ENCODE peak calls at places on chromosomes 16 and 17, in six cellular contexts. G, P, W, M, Z and O are unnamed samples.

GRCh38 chr17:75078097-75079022 is 9.4 kb upstream of the SLC16A5 start:
- DNase-seq in Z (no peak), W (no peak), P (no peak), G (no peak), M (peak; percentile 40), O (peak; percentile 23)

GRCh38 chr17:74757931-74758845 is 9.8 kb downstream of the NHERF1 start:
- DNase-seq in Z (no peak), M (no peak), P (no peak), W (no peak), G (no peak), O (no peak)

GRCh38 chr17:73717690-73718089 is 73.4 kb upstream of the SDK2 start:
- DNase-seq in Z (no peak), G (no peak), P (no peak), W (no peak), M (no peak), O (no peak)

GRCh38 chr17:5541610-5542202 is 42.6 kb downstream of the NLRP1 start:
- DNase-seq in M (no peak), G (peak; percentile 13), Z (no peak), W (no peak), P (no peak), O (no peak)

GRCh38 chr17:2092253-2092652 is 37.4 kb downstream of the HIC1 start:
- DNase-seq in P (no peak), G (no peak), M (no peak), Z (no peak), W (no peak), O (no peak)

GRCh38 chr16:67158637-67159600 is 790 bp downstream of the TRADD start:
- DNase-seq in M (peak; percentile 71), W (no peak), G (no peak), Z (peak; percentile 48), P (peak; percentile 70), O (no peak)

GRCh38 chr17:4536259-4536741 is 18.9 kb downstream of the MYBBP1A start:
- DNase-seq in G (no peak), W (no peak), M (no peak), P (peak; percentile 63), Z (no peak), O (no peak)

GRCh38 chr16:19008770-19009169 is 25.0 kb downstream of the TMC7 start:
- DNase-seq in M (no peak), Z (peak; percentile 49), P (no peak), W (no peak), G (no peak), O (no peak)

GRCh38 chr16:10562361-10562899 is 18.0 kb downstream of the EMP2 start:
- DNase-seq in W (no peak), G (no peak), M (no peak), Z (no peak), P (no peak), O (no peak)

GRCh38 chr16:10608687-10609409 is 28.4 kb upstream of the EMP2 start:
- DNase-seq in Z (no peak), P (no peak), G (no peak), M (no peak), W (no peak), O (no peak)

GRCh38 chr16:35197656-35198055 is 1738.2 kb downstream of the TP53TG3F start:
- DNase-seq in G (no peak), Z (no peak), W (no peak), M (no peak), P (no peak), O (no peak)

GRCh38 chr16:35203636-35204035 is 1744.2 kb downstream of the TP53TG3F start:
- DNase-seq in P (no peak), W (no peak), M (no peak), Z (no peak), G (no peak), O (no peak)

GRCh38 chr16:35198223-35199199 is 1739.1 kb downstream of the TP53TG3F start:
- DNase-seq in Z (no peak), P (no peak), W (no peak), M (no peak), G (no peak), O (no peak)

GRCh38 chr16:35200662-35201061 is 1741.2 kb downstream of the TP53TG3F start:
- DNase-seq in Z (no peak), W (no peak), P (no peak), M (no peak), G (no peak), O (no peak)

DNA sequence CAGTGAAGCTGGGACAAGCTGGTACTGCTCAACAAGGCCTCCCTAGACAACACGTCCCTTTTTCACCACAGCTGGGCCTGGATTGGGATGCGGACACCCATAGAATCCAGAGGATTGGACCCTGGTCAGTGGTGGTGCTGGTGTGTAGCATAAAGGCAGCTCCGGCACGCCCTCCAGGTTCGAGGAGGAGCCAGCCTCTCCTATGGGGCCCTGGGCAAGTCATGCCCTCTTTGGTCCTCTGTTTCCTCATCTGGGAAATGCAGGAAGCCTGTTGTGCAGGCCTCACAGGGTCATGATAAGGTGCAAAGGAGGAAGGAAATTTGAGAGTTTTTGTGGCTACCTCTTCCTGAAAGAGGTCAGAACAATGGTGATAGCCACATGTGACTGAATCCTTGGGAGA is 1741.7 kb downstream of the TP53TG3F start:
- DNase-seq in P (no peak), G (no peak), W (no peak), Z (no peak), M (no peak), O (no peak)
- TF ChIP-seq POLR2A in P (no peak), G (no peak), W (no peak), Z (no peak), M (no peak), O (no peak)

GRCh38 chr17:77882040-77882439 is 76.5 kb upstream of the TNRC6C start:
- DNase-seq in P (no peak), M (no peak), W (no peak), Z (no peak), G (no peak), O (no peak)

GRCh38 chr17:77883213-77883650 is 75.3 kb upstream of the TNRC6C start:
- DNase-seq in G (no peak), Z (no peak), W (no peak), P (no peak), M (no peak), O (no peak)

GRCh38 chr17:77884019-77884418 is 74.5 kb upstream of the TNRC6C start:
- DNase-seq in M (no peak), Z (no peak), G (no peak), W (no peak), P (no peak), O (no peak)

GRCh38 chr17:77881545-77881944 is 77.0 kb upstream of the TNRC6C start:
- DNase-seq in M (peak; percentile 89), Z (no peak), W (peak; percentile 94), P (peak; percentile 71), G (no peak), O (peak; percentile 89)

GRCh38 chr17:77882481-77883212 is 75.9 kb upstream of the TNRC6C start:
- DNase-seq in Z (peak; percentile 18), G (no peak), M (peak; percentile 60), P (peak; percentile 16), W (no peak), O (peak; percentile 52)
- TF ChIP-seq TAF1 in Z (no peak), G (no peak), M (no peak), P (no peak), W (no peak), O (no peak)

GRCh38 chr17:38709864-38710602 is 5.0 kb downstream of the MLLT6 start:
- DNase-seq in M (no peak), Z (no peak), W (no peak), G (no peak), P (no peak), O (peak; percentile 9)
- TF ChIP-seq POLR2A in M (no peak), Z (no peak), W (no peak), G (no peak), P (no peak), O (no peak)

GRCh38 chr17:82095777-82096708 is 2.0 kb downstream of the FASN start:
- DNase-seq in P (no peak), W (no peak), M (no peak), G (no peak), Z (no peak), O (no peak)
- TF ChIP-seq TAF1 in P (no peak), W (no peak), M (no peak), G (no peak), Z (peak; percentile 17), O (no peak)

DNA sequence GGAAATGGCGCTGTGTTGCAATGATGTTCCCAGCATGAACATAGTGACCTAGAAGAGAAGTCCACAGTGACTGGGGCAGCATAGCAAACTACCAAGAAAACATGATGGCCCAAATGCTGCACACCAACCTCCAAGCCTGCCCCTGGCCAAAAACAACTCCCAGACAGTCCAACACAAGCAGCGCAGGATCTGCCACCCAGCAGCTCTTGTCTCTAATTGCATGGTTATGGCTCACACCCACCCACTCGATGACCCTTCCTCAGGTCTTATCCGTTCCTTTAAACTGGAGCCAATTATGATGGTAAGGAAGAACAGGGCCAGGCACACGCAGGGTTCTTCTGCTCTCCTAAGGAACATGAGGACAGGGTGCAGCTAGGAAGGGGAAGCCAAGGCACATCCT is 2.9 kb downstream of the MRPL27 start:
- DNase-seq in M (no peak), G (no peak), Z (no peak), W (no peak), P (no peak), O (no peak)
- TF ChIP-seq POLR2A in M (no peak), G (no peak), Z (no peak), W (no peak), P (no peak), O (no peak)

GRCh38 chr17:77476920-77477805 is 336.4 kb downstream of the SEC14L1 start:
- DNase-seq in W (no peak), G (no peak), P (no peak), M (no peak), Z (no peak), O (no peak)
- TF ChIP-seq TAF1 in W (no peak), G (no peak), P (no peak), M (no peak), Z (no peak), O (no peak)

GRCh38 chr16:1351582-1352362 is at the start of the genes GNPTG and TSR3:
- DNase-seq in M (peak; percentile 64), G (peak; percentile 53), W (peak; percentile 99), P (peak; percentile 93), Z (peak; percentile 61), O (peak; percentile 97)
- TF ChIP-seq POLR2A in M (peak; percentile 84), G (peak; percentile 87), W (peak; percentile 68), P (peak; percentile 29), Z (peak; percentile 71), O (peak; percentile 78)

DNA sequence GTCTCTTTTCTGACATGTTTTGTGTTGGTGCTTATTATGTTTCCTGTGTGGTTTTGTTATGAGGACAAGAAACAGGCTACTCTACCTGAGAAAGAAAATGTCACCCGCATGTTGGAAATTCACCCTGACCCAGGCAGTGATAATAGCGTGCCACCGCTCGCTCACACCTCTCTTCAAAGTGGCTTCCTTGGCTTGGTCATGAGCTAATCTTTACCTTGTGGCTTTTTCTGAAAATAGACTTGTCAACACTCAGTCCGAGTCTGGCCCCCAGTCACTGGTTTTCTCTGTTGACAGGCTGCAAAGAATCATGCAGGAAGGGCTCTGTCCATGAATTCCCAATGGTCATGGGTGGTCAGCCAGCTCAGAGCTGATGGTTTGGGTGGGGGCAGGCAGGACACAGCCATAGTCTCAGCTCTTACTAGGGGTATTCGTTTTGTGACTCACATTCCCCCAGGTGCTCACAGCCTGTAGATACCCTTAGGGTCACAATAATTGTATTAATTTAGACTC is 121.3 kb upstream of the CACNG5 start:
- DNase-seq in M (peak; percentile 85), G (no peak), Z (no peak), W (no peak), P (no peak), O (no peak)
- TF ChIP-seq TAF1 in M (no peak), G (no peak), Z (no peak), W (no peak), P (no peak), O (no peak)